ENCODE peak calls at places on chromosome 1, in seven cellular contexts. S is GM23338, W is endothelial cell of umbilical vein, X is HCT116, G is K562, O is H1, K is GM12878. V is an unnamed sample.

GRCh38 chr1:57748696-57749095 is 324.8 kb upstream of the DAB1 start:
- DNase-seq in W (no peak), X (no peak), G (no peak), O (no peak), K (no peak), S (no peak), V (no peak)

GRCh38 chr1:24743404-24744211 is 1.6 kb upstream of the CLIC4 start:
- DNase-seq in W (peak), S (peak), O (no peak), X (no peak), G (no peak), K (no peak), V (no peak)

GRCh38 chr1:53361541-53361961 is 33.7 kb upstream of the LRP8 start:
- DNase-seq in X (no peak), K (no peak), W (no peak), S (no peak), O (no peak), G (no peak), V (no peak)

GRCh38 chr1:76330993-76331603 is 256.6 kb downstream of the ST6GALNAC3 start:
- DNase-seq in W (peak), O (peak), X (peak), S (peak), K (no peak), G (peak), V (peak)

GRCh38 chr1:68198752-68199151 is 33.6 kb downstream of the WLS start:
- DNase-seq in G (no peak), X (no peak), K (no peak), S (no peak), W (peak), O (no peak), V (no peak)

GRCh38 chr1:41315482-41315823 is 45.8 kb upstream of the FOXO6 start:
- DNase-seq in G (no peak), O (no peak), X (no peak), W (no peak), K (no peak), S (no peak), V (no peak)

GRCh38 chr1:25197235-25197930 is 34.9 kb downstream of the SYF2 start:
- DNase-seq in K (no peak), X (no peak), S (no peak), O (no peak), G (no peak), W (no peak), V (no peak)

GRCh38 chr1:12524266-12524665 is 93.7 kb downstream of the DHRS3 start:
- DNase-seq in K (no peak), S (no peak), X (no peak), W (no peak), G (no peak), O (no peak), V (no peak)

GRCh38 chr1:85623061-85623471 is 42.5 kb downstream of the CCN1 start:
- DNase-seq in S (no peak), O (no peak), X (no peak), W (no peak), G (no peak), K (no peak), V (no peak)

GRCh38 chr1:16612332-16613172 is 812 bp downstream of the NBPF1 start:
- DNase-seq in G (peak), K (no peak), O (no peak), X (no peak), W (peak), S (peak), V (peak)

GRCh38 chr1:213994888-213995287 is 7.1 kb downstream of the PROX1 start:
- DNase-seq in G (no peak), K (no peak), X (no peak), W (no peak), O (no peak), S (no peak), V (no peak)

GRCh38 chr1:158724442-158724841 is 3.9 kb upstream of the OR6K3 start:
- DNase-seq in S (no peak), X (no peak), O (no peak), G (no peak), K (no peak), W (no peak), V (no peak)

GRCh38 chr1:54683453-54683852 is 32.2 kb upstream of the TTC4 start:
- DNase-seq in S (no peak), W (no peak), K (no peak), O (no peak), G (no peak), X (no peak), V (no peak)

GRCh38 chr1:207941664-207942063 is 30.7 kb upstream of the CD34 start:
- DNase-seq in X (no peak), W (peak), G (no peak), S (no peak), O (no peak), K (no peak), V (no peak)

GRCh38 chr1:36763771-36764170 is 270.5 kb downstream of the GRIK3 start:
- DNase-seq in W (no peak), S (no peak), X (no peak), K (no peak), G (peak), O (no peak), V (no peak)

GRCh38 chr1:17287377-17287776 is 20.6 kb upstream of the PADI4 start:
- DNase-seq in X (no peak), K (no peak), W (no peak), O (no peak), S (no peak), G (no peak), V (peak)

GRCh38 chr1:176785810-176786209 is 322.8 kb downstream of the PAPPA2 start:
- DNase-seq in W (no peak), G (no peak), O (no peak), S (peak), X (no peak), K (no peak), V (no peak)

DNA sequence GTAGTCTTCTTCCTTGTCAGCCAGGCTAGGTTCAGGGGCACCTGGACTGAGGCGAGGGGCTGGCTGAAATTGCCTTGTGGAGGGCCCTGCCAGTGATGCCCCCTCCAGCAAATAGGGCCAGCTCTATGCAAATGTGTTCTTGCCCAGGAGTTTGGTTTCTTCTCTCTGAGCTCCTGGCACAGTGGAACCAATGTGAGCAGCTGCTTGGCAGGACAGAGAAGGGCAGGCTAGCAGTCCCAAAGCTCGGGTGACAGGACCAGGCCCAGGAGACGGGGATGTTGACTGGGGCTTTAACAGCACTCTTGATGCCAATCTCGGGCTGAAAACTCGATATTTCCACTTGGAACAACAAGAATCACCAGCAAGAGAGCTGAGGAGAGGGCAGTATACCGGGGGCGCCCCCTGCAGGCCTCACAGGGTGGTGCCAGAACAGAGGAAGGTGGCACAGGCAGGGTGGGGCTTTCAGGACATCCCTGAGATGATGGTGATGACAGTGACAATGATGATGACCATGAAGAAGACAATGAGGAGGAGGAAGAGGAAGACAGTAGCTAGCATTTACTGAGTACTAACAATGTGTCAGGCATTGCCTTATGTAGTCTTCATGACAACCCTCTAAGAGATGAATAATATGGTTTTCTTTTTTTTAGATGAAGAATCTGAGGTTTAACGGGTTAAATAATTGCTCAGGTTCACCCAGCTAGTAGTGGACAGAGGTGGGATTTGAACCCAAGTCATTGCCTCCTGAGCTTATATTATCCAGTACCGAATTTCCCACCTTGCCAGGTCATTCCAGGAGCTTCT is 2.7 kb upstream of the KCNJ9 start:
- DNase-seq in O (no peak), X (peak), W (peak), K (no peak), S (peak), G (peak), V (no peak)
- TF ChIP-seq EZH2 in O (no peak), X (no peak), W (no peak), K (no peak), S (no peak), G (no peak), V (no peak)

DNA sequence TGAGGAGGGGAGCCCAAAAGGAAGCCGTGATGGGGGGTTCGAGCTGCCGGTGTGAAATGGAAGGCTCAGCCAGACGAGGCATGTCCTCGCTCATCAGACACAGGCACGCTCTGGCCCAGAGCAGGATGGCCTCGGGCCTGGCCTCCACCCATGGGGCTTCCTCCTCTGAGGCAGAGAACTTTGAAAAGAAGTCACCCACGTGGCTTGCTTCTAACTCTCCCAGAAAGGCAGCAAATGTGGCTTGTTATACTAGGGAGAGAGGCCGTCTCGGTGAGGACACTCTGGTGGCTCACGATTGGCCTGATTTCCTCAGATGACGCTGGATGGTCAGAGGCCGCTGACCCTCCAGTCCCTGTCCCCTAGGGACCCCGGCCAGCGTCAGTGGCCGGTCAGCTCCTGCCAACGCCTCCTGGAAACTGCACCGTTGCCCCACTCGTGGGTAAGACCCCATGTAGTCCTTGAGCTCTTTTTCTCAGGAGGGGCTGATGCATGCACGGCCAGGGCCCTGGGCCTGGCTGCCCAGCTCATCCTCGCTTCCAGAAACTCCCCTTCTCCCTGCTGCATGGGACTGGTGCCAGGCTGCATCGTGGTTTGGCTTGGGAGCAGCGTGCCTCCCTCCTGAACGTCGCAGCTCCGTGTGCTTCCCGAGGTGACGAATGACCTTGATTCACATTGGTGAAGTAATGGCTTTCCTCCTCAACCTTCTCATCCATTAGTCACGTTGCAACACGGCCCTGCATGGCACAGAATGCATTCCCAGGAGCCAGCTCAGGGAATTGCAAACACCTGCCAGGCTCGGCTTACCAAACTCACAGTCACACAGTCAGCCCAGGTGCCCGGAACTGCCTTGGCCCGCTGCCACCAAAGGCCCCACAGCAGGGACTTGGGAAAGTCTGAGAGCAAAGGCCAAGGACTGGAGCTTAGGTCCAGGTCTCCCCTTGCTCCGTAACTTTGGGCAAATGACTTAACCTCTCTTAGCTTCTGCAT is 58.8 kb downstream of the TOMM20 start:
- DNase-seq in K (no peak), G (no peak), S (no peak), X (no peak), W (no peak), O (no peak), V (no peak)
- TF ChIP-seq POLR2AphosphoS5 in K (no peak), G (no peak), S (no peak), X (no peak), W (no peak), O (no peak), V (no peak)

GRCh38 chr1:20290624-20291597 is at the start of gene VWA5B1:
- DNase-seq in W (no peak), X (no peak), S (peak), K (no peak), O (peak), G (peak), V (no peak)

GRCh38 chr1:20291621-20292020 is 946 bp downstream of the VWA5B1 start:
- DNase-seq in G (no peak), S (peak), X (no peak), O (no peak), W (no peak), K (no peak), V (no peak)
- TF ChIP-seq EZH2 in G (no peak), S (no peak), X (no peak), O (no peak), W (no peak), K (no peak), V (no peak)

DNA sequence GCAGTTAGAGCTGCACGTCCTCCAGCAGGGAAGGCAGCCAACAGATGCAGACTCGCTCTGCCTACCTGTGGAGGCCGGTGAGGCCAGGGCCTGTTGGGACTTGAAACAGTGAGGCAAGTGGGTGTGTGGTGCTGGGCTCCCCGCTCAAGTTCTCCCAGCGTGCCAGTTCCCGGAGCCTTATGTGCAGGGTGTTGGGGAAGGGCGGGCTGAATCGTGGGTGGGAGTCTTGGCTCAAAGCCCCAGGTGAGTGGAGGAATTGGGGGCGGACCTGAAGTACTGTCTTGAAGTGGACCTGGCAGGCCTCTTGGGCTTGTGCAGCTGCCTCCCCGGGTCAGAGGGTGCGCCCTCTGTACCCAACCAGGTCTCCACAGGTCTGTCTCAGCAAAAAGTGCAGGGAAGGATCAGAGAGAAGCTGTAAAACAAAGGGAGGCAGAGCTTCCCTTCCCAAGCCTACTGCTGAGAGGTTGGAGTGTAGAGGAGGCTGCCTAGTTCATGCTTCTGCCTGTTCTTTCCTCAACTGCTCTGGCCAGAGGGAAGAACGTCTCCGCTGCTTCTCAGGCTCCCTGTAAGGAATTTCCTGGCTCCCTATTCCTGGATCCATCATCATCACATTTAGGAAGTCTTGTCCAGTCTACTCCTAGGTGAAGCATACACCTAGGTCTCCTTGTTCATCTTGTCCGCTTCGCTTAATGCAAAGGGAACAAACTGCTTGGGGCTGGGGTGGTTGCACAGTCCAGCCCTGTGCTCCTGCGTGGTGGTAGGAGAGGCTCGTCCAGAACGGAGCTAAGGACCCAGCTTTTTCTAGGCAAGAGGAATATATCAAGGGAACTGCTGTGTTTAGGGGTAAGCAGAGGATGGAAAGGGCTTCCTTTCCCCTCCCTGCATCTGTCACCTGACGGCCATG is 14.9 kb downstream of the UTP11 start:
- DNase-seq in O (no peak), S (no peak), K (no peak), X (no peak), G (no peak), W (no peak), V (no peak)
- TF ChIP-seq POLR2AphosphoS5 in O (peak), S (no peak), K (no peak), X (no peak), G (peak), W (no peak), V (no peak)

DNA sequence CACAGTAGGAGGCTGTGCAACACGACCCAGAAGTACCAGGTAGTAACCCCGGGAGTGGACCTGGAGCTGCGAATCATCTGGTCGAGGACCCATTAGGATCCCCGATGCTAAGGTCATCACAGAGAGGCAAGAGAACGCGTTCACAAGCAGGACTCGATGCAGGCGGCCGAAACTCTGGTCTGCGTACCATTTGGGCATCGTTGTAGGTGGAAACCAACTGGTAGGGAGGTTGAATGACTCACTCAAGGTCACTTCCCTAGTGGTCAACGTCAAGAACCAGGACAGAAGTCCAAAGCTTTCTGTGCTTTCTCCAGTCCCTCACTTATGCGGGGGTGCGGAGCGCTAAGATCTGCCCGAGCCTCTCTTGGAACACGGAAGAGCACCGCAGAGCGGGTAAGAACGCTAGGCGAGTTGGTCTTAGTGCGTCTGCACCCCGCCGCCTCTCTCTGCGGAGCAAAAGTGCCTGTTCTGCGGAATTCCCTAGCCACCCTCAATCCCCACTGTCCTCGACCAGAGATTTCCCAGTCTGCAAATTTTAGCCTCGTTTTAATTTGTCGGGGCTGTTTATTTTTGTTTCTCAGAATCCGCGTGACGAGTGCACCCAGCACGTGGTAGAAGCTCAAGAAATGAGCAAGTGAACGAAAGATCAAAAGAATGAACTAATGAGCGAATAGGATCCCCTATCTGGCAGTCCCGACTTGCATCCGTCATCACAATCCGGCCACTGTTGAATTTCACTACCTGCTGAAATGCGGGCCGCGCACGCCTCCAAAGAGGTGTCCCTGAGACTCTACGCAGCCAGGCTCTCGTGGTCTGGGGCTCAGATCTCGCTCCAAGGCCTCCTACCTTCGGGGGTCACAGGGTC is 12.2 kb downstream of the HLX start:
- DNase-seq in W (no peak), X (no peak), O (no peak), K (no peak), S (peak), G (no peak), V (no peak)
- TF ChIP-seq EZH2 in W (peak), X (no peak), O (peak), K (no peak), S (peak), G (no peak), V (no peak)